ENCODE peak calls at places on chromosomes 3 and 15, in eight cellular contexts. Q is head of caudate nucleus; C is NCI-H1694 treated with DMSO at 0.1 percent for 48 hours; G is RWPE1; S is NCI-H2171; J is stimulated activated CD4-positive, alpha-beta T cell treated with anti-CD3 and anti-CD28 coated beads, TNF-alpha, amount 100 ng/mL, for 24 hours; N is SHP77 treated with DMSO at 0.1 percent for 48 hours; W is COR-L47. E is an unnamed sample.

GRCh38 chr3:21620511-21621395 is 130.3 kb downstream of the ZNF385D start:
- DNase-seq in Q (no peak), C (no peak), G (no peak), S (no peak), J (no peak), N (no peak), W (no peak), E (no peak)

GRCh38 chr15:80317389-80318169 is 65.6 kb upstream of the CTXND1 start:
- DNase-seq in Q (no peak), C (no peak), G (peak; percentile 20), S (no peak), J (no peak), N (no peak), W (no peak), E (no peak)

GRCh38 chr3:9930804-9931418 is 2.7 kb upstream of the CRELD1 start:
- DNase-seq in Q (no peak), C (no peak), G (no peak), S (no peak), J (no peak), N (no peak), W (no peak), E (no peak)

GRCh38 chr3:49500408-49501257 is 30.6 kb downstream of the DAG1 start:
- DNase-seq in Q (peak; percentile 58), C (no peak), G (peak; percentile 79), S (no peak), J (no peak), N (no peak), W (no peak), E (no peak)

GRCh38 chr3:164526250-164526649 is 552.0 kb downstream of the SI start:
- DNase-seq in Q (no peak), C (no peak), G (no peak), S (no peak), J (no peak), N (no peak), W (no peak), E (no peak)

GRCh38 chr3:120432105-120432860 is 18.5 kb downstream of the FSTL1 start:
- DNase-seq in Q (no peak), C (no peak), G (no peak), S (no peak), J (no peak), N (no peak), W (no peak), E (no peak)

GRCh38 chr3:79534732-79535131 is 233.1 kb downstream of the ROBO1 start:
- DNase-seq in Q (no peak), C (no peak), G (no peak), S (no peak), J (no peak), N (no peak), W (no peak), E (no peak)

GRCh38 chr15:90836296-90836871 is 32.0 kb upstream of the FURIN start:
- DNase-seq in Q (no peak), C (no peak), G (no peak), S (peak; percentile 32), J (no peak), N (peak; percentile 3), W (no peak), E (no peak)

GRCh38 chr15:73336756-73337155 is 32.0 kb downstream of the HCN4 start:
- DNase-seq in Q (no peak), C (no peak), G (no peak), S (no peak), J (no peak), N (no peak), W (no peak), E (no peak)

GRCh38 chr3:100869787-100870186 is 123.4 kb downstream of the ABI3BP start:
- DNase-seq in Q (no peak), C (no peak), G (no peak), S (no peak), J (no peak), N (no peak), W (no peak), E (no peak)

GRCh38 chr3:170911051-170911450 is 2.6 kb upstream of the EIF5A2 start:
- DNase-seq in Q (no peak), C (no peak), G (no peak), S (no peak), J (no peak), N (no peak), W (no peak), E (no peak)

GRCh38 chr3:51379301-51379700 is 5.8 kb upstream of the MANF start:
- DNase-seq in Q (no peak), C (no peak), G (no peak), S (no peak), J (no peak), N (no peak), W (no peak), E (no peak)

GRCh38 chr3:86774082-86774691 is 216.8 kb downstream of the VGLL3 start:
- DNase-seq in Q (no peak), C (peak; percentile 11), G (peak; percentile 4), S (no peak), J (no peak), N (peak; percentile 24), W (peak; percentile 4), E (no peak)

GRCh38 chr15:51311510-51311909 is 26.9 kb downstream of the CYP19A1 start:
- DNase-seq in Q (no peak), C (no peak), G (no peak), S (no peak), J (no peak), N (no peak), W (no peak), E (no peak)

GRCh38 chr3:153658151-153658550 is 463.0 kb upstream of the ARHGEF26 start:
- DNase-seq in Q (no peak), C (no peak), G (no peak), S (no peak), J (no peak), N (no peak), W (no peak), E (no peak)

GRCh38 chr3:84885199-84885882 is 73.4 kb upstream of the CADM2 start:
- DNase-seq in Q (no peak), C (no peak), G (no peak), S (no peak), J (no peak), N (peak; percentile 81), W (no peak), E (no peak)

GRCh38 chr3:48565591-48566400 is 2.2 kb upstream of the UCN2 start:
- DNase-seq in Q (no peak), C (no peak), G (peak; percentile 75), S (no peak), J (no peak), N (peak; percentile 28), W (no peak), E (no peak)

GRCh38 chr3:72042397-72043211 is 257.7 kb upstream of the PROK2 start:
- DNase-seq in Q (no peak), C (no peak), G (no peak), S (no peak), J (no peak), N (no peak), W (no peak), E (no peak)

GRCh38 chr3:42665050-42665878 is 11.8 kb downstream of the ZBTB47 start:
- DNase-seq in Q (peak; percentile 36), C (no peak), G (no peak), S (no peak), J (no peak), N (no peak), W (no peak), E (no peak)

GRCh38 chr3:53516339-53516738 is 21.9 kb downstream of the CACNA1D start:
- DNase-seq in Q (peak; percentile 52), C (no peak), G (no peak), S (no peak), J (no peak), N (no peak), W (no peak), E (no peak)

GRCh38 chr15:52428297-52428696 is 100.4 kb downstream of the MYO5A start:
- DNase-seq in Q (no peak), C (no peak), G (no peak), S (no peak), J (no peak), N (no peak), W (no peak), E (no peak)

GRCh38 chr15:72285927-72286516 is 13.7 kb upstream of the PARP6 start:
- DNase-seq in Q (no peak), C (peak; percentile 5), G (peak; percentile 27), S (no peak), J (peak; percentile 17), N (no peak), W (no peak), E (no peak)

GRCh38 chr3:123760817-123761216 is 123.3 kb downstream of the MYLK start:
- DNase-seq in Q (no peak), C (no peak), G (no peak), S (no peak), J (no peak), N (no peak), W (no peak), E (no peak)

GRCh38 chr3:172739462-172739861 is 11.1 kb upstream of the ECT2 start:
- DNase-seq in Q (no peak), C (no peak), G (no peak), S (no peak), J (no peak), N (no peak), W (no peak), E (no peak)

GRCh38 chr3:98501863-98502262 is 4.4 kb downstream of the OR5K2 start:
- DNase-seq in Q (no peak), C (no peak), G (peak; percentile 19), S (no peak), J (no peak), N (no peak), W (no peak), E (no peak)

GRCh38 chr15:39823634-39824033 is 41.0 kb upstream of the FSIP1 start:
- DNase-seq in Q (no peak), C (no peak), G (no peak), S (no peak), J (no peak), N (no peak), W (no peak), E (no peak)

GRCh38 chr3:105354429-105354828 is 12.3 kb upstream of the ALCAM start:
- DNase-seq in Q (no peak), C (no peak), G (no peak), S (no peak), J (no peak), N (no peak), W (no peak), E (no peak)

GRCh38 chr3:66297260-66297863 is 76.6 kb downstream of the SLC25A26 start:
- DNase-seq in Q (no peak), C (no peak), G (no peak), S (no peak), J (no peak), N (no peak), W (no peak), E (no peak)

GRCh38 chr3:108006077-108006675 is 84.7 kb downstream of the CD47 start:
- DNase-seq in Q (no peak), C (no peak), G (peak; percentile 95), S (no peak), J (no peak), N (no peak), W (no peak), E (no peak)

GRCh38 chr3:175940243-175940642 is 1081.1 kb downstream of the NAALADL2 start:
- DNase-seq in Q (no peak), C (no peak), G (no peak), S (peak; percentile 34), J (no peak), N (no peak), W (no peak), E (no peak)

GRCh38 chr15:29039466-29040366 is 153.9 kb downstream of the APBA2 start:
- DNase-seq in Q (no peak), C (no peak), G (no peak), S (no peak), J (no peak), N (no peak), W (no peak), E (no peak)